ENCODE peak calls at places on chromosomes 5 and 9, in eight cellular contexts. F is ureter; X is aorta; T is fibroblast of pulmonary artery; L is stimulated activated CD8-positive, alpha-beta memory T cell treated with anti-CD3 and anti-CD28 coated beads, Interleukin-12 subunit alpha, Interleukin-12 subunit beta, amount 100 ng/mL, for 1 hour; W is natural killer cell; Z is skeletal muscle cell; G is HS-5. D is an unnamed sample.

GRCh38 chr5:73359395-73359794 is 89.2 kb downstream of the FOXD1 start:
- DNase-seq in F (no peak), X (no peak), T (no peak), L (no peak), W (no peak), Z (no peak), G (no peak), D (no peak)

GRCh38 chr9:85516976-85517637 is 224.6 kb downstream of the AGTPBP1 start:
- DNase-seq in F (no peak), X (no peak), T (no peak), L (no peak), W (no peak), Z (no peak), G (no peak), D (no peak)

GRCh38 chr9:95819636-95820035 is 55.9 kb upstream of the ERCC6L2 start:
- DNase-seq in F (no peak), X (no peak), T (no peak), L (no peak), W (no peak), Z (no peak), G (no peak), D (no peak)

GRCh38 chr9:129011761-129012281 is 16.3 kb downstream of the SH3GLB2 start:
- DNase-seq in F (no peak), X (no peak), T (no peak), L (no peak), W (no peak), Z (no peak), G (no peak), D (no peak)

GRCh38 chr5:140239939-140240700 is 62.8 kb downstream of the PFDN1 start:
- DNase-seq in F (peak), X (peak), T (peak), L (peak), W (no peak), Z (no peak), G (no peak), D (no peak)

GRCh38 chr5:36442796-36443195 is 141.1 kb upstream of the RANBP3L start:
- DNase-seq in F (peak), X (no peak), T (peak), L (no peak), W (no peak), Z (peak), G (peak), D (no peak)

GRCh38 chr5:78903936-78904335 is 81.2 kb downstream of the ARSB start:
- DNase-seq in F (no peak), X (no peak), T (peak), L (no peak), W (no peak), Z (no peak), G (no peak), D (no peak)

GRCh38 chr9:15157371-15157770 is 149.6 kb downstream of the TTC39B start:
- DNase-seq in F (no peak), X (peak), T (peak), L (no peak), W (no peak), Z (peak), G (no peak), D (no peak)

GRCh38 chr9:115636596-115636995 is 517.0 kb upstream of the PAPPA start:
- DNase-seq in F (no peak), X (no peak), T (no peak), L (no peak), W (no peak), Z (no peak), G (no peak), D (no peak)

GRCh38 chr5:68070641-68071191 is 144.8 kb upstream of the PIK3R1 start:
- DNase-seq in F (no peak), X (no peak), T (no peak), L (no peak), W (no peak), Z (no peak), G (no peak), D (no peak)

GRCh38 chr9:77965445-77965844 is 66.2 kb downstream of the GNAQ start:
- DNase-seq in F (no peak), X (no peak), T (no peak), L (no peak), W (no peak), Z (no peak), G (no peak), D (no peak)

GRCh38 chr5:115842089-115842881 is 550 bp downstream of the AP3S1 start:
- DNase-seq in F (peak), X (no peak), T (peak), L (no peak), W (no peak), Z (peak), G (no peak), D (peak)

GRCh38 chr9:129981180-129981907 is 61.6 kb downstream of the FNBP1 start:
- DNase-seq in F (no peak), X (peak), T (peak), L (no peak), W (no peak), Z (no peak), G (no peak), D (no peak)

GRCh38 chr5:4374866-4375265 is 765.3 kb upstream of the ADAMTS16 start:
- DNase-seq in F (no peak), X (no peak), T (no peak), L (no peak), W (no peak), Z (no peak), G (no peak), D (no peak)

GRCh38 chr5:37717613-37718431 is 122.0 kb downstream of the GDNF start:
- DNase-seq in F (peak), X (no peak), T (peak), L (no peak), W (no peak), Z (peak), G (no peak), D (no peak)

GRCh38 chr9:126165755-126166154 is 160.9 kb upstream of the MVB12B start:
- DNase-seq in F (peak), X (no peak), T (no peak), L (no peak), W (no peak), Z (no peak), G (no peak), D (peak)

GRCh38 chr9:112166176-112167140 is 8.6 kb downstream of the SUSD1 start:
- DNase-seq in F (no peak), X (no peak), T (peak), L (no peak), W (no peak), Z (peak), G (no peak), D (no peak)

GRCh38 chr5:142168365-142168764 is 59.8 kb downstream of the NDFIP1 start:
- DNase-seq in F (no peak), X (no peak), T (no peak), L (no peak), W (no peak), Z (no peak), G (no peak), D (no peak)

D was measured in chondrocyte.